ENCODE peak calls at places on chromosomes 7 and 10, in nine cellular contexts. U, B, T, K, J, D, Z, A and S are unnamed samples.

GRCh38 chr7:771241-772004 is 44.3 kb upstream of the PRKAR1B start:
- DNase-seq in U (peak; percentile 95), J (no peak), A (peak; percentile 69), B (no peak), K (no peak), T (peak; percentile 76), D (no peak), Z (no peak), S (no peak)

GRCh38 chr7:22713463-22713862 is 13.5 kb upstream of the IL6 start:
- DNase-seq in B (no peak), Z (no peak), A (no peak), U (no peak), D (no peak), K (no peak), J (no peak), T (no peak), S (no peak)

GRCh38 chr7:1758417-1758858 is 88.4 kb downstream of the ELFN1 start:
- DNase-seq in U (peak; percentile 47), A (no peak), D (peak; percentile 29), B (no peak), J (peak; percentile 74), Z (no peak), K (no peak), T (peak; percentile 80), S (no peak)

GRCh38 chr7:42143605-42144252 is 93.3 kb downstream of the GLI3 start:
- DNase-seq in U (no peak), K (no peak), A (peak; percentile 58), T (no peak), Z (no peak), J (no peak), B (no peak), D (no peak), S (no peak)

GRCh38 chr10:113517893-113518240 is 35.0 kb upstream of the HABP2 start:
- DNase-seq in J (no peak), T (no peak), A (no peak), Z (no peak), B (no peak), D (no peak), K (no peak), U (no peak), S (no peak)

GRCh38 chr7:33904680-33905388 is 505 bp upstream of the BMPER start:
- DNase-seq in U (peak; percentile 15), T (peak; percentile 84), K (peak; percentile 33), A (peak; percentile 25), D (no peak), Z (no peak), J (peak; percentile 66), B (peak; percentile 41), S (no peak)

GRCh38 chr7:47332213-47332612 is 249.7 kb downstream of the TNS3 start:
- DNase-seq in D (no peak), J (no peak), Z (no peak), K (no peak), T (no peak), B (no peak), A (no peak), U (no peak), S (no peak)

GRCh38 chr7:116548506-116548905 is 23.7 kb downstream of the CAV1 start:
- DNase-seq in B (no peak), Z (no peak), A (no peak), K (peak; percentile 28), T (no peak), D (no peak), J (no peak), U (no peak), S (peak; percentile 47)

GRCh38 chr10:127227027-127227426 is 30.6 kb upstream of the INSYN2A start:
- DNase-seq in K (no peak), J (no peak), B (no peak), U (no peak), T (no peak), D (no peak), A (no peak), Z (no peak), S (no peak)

GRCh38 chr10:13404305-13404759 is 56.2 kb upstream of the SEPHS1 start:
- DNase-seq in T (no peak), D (no peak), B (no peak), A (no peak), Z (no peak), U (no peak), K (no peak), J (no peak), S (no peak)

GRCh38 chr7:108367946-108368345 is 88.3 kb downstream of the NRCAM start:
- DNase-seq in K (no peak), J (no peak), D (no peak), A (no peak), B (no peak), Z (no peak), T (peak; percentile 16), U (no peak), S (no peak)

DNA sequence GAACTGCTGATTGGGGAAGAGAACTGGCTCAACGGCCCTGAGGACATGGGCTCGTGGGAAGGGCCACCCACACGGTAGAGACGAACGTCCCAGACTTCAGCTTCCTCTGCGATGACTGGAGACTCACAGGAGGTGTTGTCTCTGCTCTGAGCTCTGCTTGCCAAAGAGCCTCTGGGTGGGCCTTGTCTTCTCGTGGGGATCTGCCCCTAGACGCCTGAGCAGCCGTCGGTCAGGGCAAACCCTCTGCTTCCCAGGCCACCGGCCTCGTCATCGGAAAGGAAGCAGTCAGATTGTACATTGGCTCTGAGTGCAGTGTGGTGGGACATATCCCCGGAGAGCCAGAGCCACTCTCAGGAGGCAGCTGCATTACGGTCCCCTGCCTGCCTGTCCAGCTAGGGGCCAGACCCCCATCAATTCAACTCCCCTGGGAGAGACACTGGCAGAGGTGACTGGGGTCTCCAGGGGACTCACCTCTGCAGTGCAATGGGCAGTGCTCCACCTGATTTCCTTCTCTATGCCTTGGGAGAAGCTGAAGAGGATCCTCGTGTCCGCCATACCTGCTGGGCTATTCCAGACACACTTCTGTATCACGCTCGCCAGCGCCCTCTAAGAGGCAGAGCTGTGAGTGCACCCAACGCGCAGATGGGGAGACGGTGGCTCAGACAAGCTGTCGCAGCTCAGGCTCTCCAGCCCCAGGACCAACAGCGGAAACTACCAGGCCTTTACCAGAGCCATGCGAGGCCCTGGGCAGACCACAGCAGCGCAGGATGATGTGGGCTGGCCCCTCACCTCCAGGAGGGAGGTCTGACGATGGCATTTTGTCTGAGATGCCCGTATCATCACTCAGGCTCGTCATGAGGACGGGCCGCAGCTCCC is 227.4 kb downstream of the TCERG1L start:
- DNase-seq in Z (no peak), U (no peak), A (no peak), B (no peak), T (no peak), D (no peak), K (no peak), J (no peak), S (no peak)
- TF ChIP-seq CTCF in Z (peak; percentile 12), U (no peak), A (no peak), B (no peak), T (no peak), D (no peak), K (no peak), J (no peak), S (no peak)

DNA sequence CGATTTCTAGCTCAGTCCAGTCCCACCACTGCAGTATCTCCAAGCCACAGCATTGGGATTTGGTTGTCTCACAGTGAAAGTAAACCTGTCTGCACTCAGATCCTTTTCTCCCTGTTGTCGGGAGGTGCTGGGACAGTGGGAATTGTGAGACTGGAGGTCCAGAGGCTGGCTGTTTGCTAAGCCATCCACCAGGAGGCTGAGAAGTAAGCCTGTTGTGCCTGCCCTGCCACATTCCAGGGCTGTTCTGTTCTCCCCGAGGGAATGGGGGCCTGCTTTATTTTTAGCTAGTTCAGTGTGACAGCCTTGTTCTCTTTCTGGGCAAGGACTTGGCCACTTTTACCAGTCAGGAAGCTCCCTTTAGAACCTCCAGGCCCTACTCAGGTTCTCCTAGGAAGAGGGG is 54.9 kb downstream of the HK1 start:
- DNase-seq in K (no peak), T (peak; percentile 66), U (peak; percentile 65), J (peak; percentile 82), B (no peak), D (no peak), Z (no peak), A (no peak), S (no peak)
- TF ChIP-seq CTCF in K (no peak), T (peak; percentile 29), U (peak; percentile 43), J (peak; percentile 63), B (no peak), D (no peak), Z (peak; percentile 1), A (peak; percentile 36), S (no peak)

GRCh38 chr7:158516524-158516923 is 71.1 kb downstream of the PTPRN2 start:
- DNase-seq in A (no peak), D (no peak), B (no peak), J (no peak), U (no peak), T (no peak), K (no peak), Z (no peak), S (no peak)
- TF ChIP-seq CTCF in A (no peak), D (no peak), B (no peak), J (no peak), U (no peak), T (no peak), K (no peak), Z (no peak), S (no peak)

GRCh38 chr7:70347880-70348279 is 749.6 kb downstream of the AUTS2 start:
- DNase-seq in U (no peak), T (no peak), B (no peak), K (peak; percentile 37), D (no peak), J (no peak), Z (no peak), A (no peak), S (peak; percentile 36)
- TF ChIP-seq CTCF in U (no peak), T (no peak), B (no peak), K (no peak), D (no peak), J (no peak), Z (no peak), A (no peak), S (no peak)

GRCh38 chr10:80453392-80453714 is 757 bp upstream of the TSPAN14 start:
- DNase-seq in Z (no peak), T (no peak), A (no peak), J (no peak), D (no peak), K (no peak), B (no peak), U (no peak), S (no peak)
- TF ChIP-seq CTCF in Z (no peak), T (peak; percentile 19), A (no peak), J (no peak), D (no peak), K (no peak), B (no peak), U (no peak), S (no peak)